ENCODE peak calls at places on chromosomes 6 and 20, in eight cellular contexts. V is GM03348; D is Right ventricle myocardium superior; H is A172; M is NCI-H187 treated with DMSO at 0.1 percent for 48 hours; G is suprapubic skin; A is activated naive CD8-positive, alpha-beta T cell treated with anti-CD3 and anti-CD28 coated beads, Interleukin-2, amount 50 U/mL, for 24 hours; N is stomach. U is an unnamed sample.
A peak's percentile ranks its signal among the peaks of the same experiment; 100 is the strongest.

GRCh38 chr6:95266537-95267258 is 310.6 kb upstream of the MANEA start:
- DNase-seq in V (no peak), D (no peak), H (peak; percentile 35), M (no peak), G (no peak), A (no peak), N (no peak), U (no peak)

GRCh38 chr6:55937227-55937626 is 61.8 kb upstream of the BMP5 start:
- DNase-seq in V (no peak), D (no peak), H (no peak), M (no peak), G (no peak), A (no peak), N (no peak), U (no peak)

GRCh38 chr6:30682181-30683117 is 4.0 kb downstream of the PPP1R18 start:
- DNase-seq in V (peak; percentile 91), D (peak; percentile 91), H (peak; percentile 71), M (no peak), G (peak; percentile 92), A (peak; percentile 88), N (peak; percentile 72), U (peak; percentile 88)

GRCh38 chr20:58817748-58818147 is 33.0 kb downstream of the GNAS-AS1 start:
- DNase-seq in V (no peak), D (no peak), H (no peak), M (no peak), G (no peak), A (no peak), N (no peak), U (no peak)

GRCh38 chr20:53157443-53158408 is 185.6 kb downstream of the TSHZ2 start:
- DNase-seq in V (peak; percentile 16), D (peak; percentile 46), H (peak; percentile 42), M (no peak), G (peak; percentile 62), A (peak; percentile 49), N (peak; percentile 51), U (peak; percentile 70)

GRCh38 chr20:52001999-52002666 is 189.4 kb downstream of the ZFP64 start:
- DNase-seq in V (no peak), D (no peak), H (peak; percentile 42), M (no peak), G (no peak), A (no peak), N (no peak), U (no peak)

GRCh38 chr6:160284575-160284974 is 26.0 kb upstream of the SLC22A2 start:
- DNase-seq in V (no peak), D (no peak), H (no peak), M (no peak), G (no peak), A (no peak), N (no peak), U (no peak)

GRCh38 chr6:141482773-141483172 is 650.0 kb upstream of the GJE1 start:
- DNase-seq in V (no peak), D (no peak), H (peak; percentile 28), M (no peak), G (no peak), A (no peak), N (no peak), U (no peak)

GRCh38 chr20:44069203-44069931 is 117.6 kb downstream of the JPH2 start:
- DNase-seq in V (no peak), D (no peak), H (no peak), M (no peak), G (no peak), A (peak; percentile 72), N (peak; percentile 30), U (peak; percentile 75)

GRCh38 chr20:53899351-53900167 is 170.8 kb downstream of the BCAS1 start:
- DNase-seq in V (peak; percentile 55), D (no peak), H (peak; percentile 100), M (peak; percentile 96), G (peak; percentile 61), A (peak; percentile 73), N (peak; percentile 46), U (peak; percentile 80)

GRCh38 chr6:160222491-160222890 is 36.1 kb downstream of the SLC22A2 start:
- DNase-seq in V (no peak), D (no peak), H (no peak), M (no peak), G (no peak), A (no peak), N (no peak), U (no peak)

GRCh38 chr20:61895016-61895415 is 170.7 kb downstream of the TAF4 start:
- DNase-seq in V (no peak), D (peak; percentile 32), H (no peak), M (no peak), G (no peak), A (no peak), N (no peak), U (no peak)

GRCh38 chr6:123321020-123321419 is 315.7 kb downstream of the TRDN start:
- DNase-seq in V (no peak), D (no peak), H (no peak), M (no peak), G (no peak), A (no peak), N (no peak), U (no peak)

GRCh38 chr20:31698803-31699718 is 23.6 kb downstream of the BCL2L1 start:
- DNase-seq in V (peak; percentile 89), D (no peak), H (peak; percentile 99), M (peak; percentile 78), G (peak; percentile 79), A (no peak), N (peak; percentile 59), U (no peak)

GRCh38 chr6:141675957-141676356 is 456.8 kb upstream of the GJE1 start:
- DNase-seq in V (peak; percentile 12), D (no peak), H (no peak), M (no peak), G (no peak), A (no peak), N (no peak), U (no peak)

GRCh38 chr6:1153696-1154245 is 158.1 kb upstream of the FOXQ1 start:
- DNase-seq in V (no peak), D (no peak), H (no peak), M (no peak), G (no peak), A (no peak), N (no peak), U (no peak)

GRCh38 chr6:129317931-129318820 is 391.8 kb downstream of the ARHGAP18 start:
- DNase-seq in V (peak; percentile 12), D (no peak), H (peak; percentile 3), M (no peak), G (no peak), A (no peak), N (no peak), U (no peak)